ENCODE peak calls at places on chromosome 2, in six cellular contexts. X is H9, I is IMR-90, G is mesendoderm, R is H1, A is mesenchymal stem cell. F is an unnamed sample.

GRCh38 chr2:56148825-56149224 is 35.0 kb upstream of the CCDC85A start:
- DNase-seq in X (no peak), I (no peak), G (no peak), R (no peak), A (no peak), F (no peak)

GRCh38 chr2:127197475-127198385 is 22.4 kb downstream of the CYP27C1 start:
- DNase-seq in X (peak), I (peak), G (peak), R (no peak), A (peak), F (no peak)

GRCh38 chr2:72893594-72894319 is 6.5 kb downstream of the SPR start:
- DNase-seq in X (peak), I (peak), G (peak), R (no peak), A (peak), F (no peak)

GRCh38 chr2:84486436-84487115 is 27.5 kb upstream of the SUCLG1 start:
- DNase-seq in X (no peak), I (peak), G (no peak), R (no peak), A (no peak), F (no peak)

GRCh38 chr2:136863874-136864273 is 98.5 kb downstream of the THSD7B start:
- DNase-seq in X (no peak), I (no peak), G (no peak), R (no peak), A (no peak), F (no peak)

GRCh38 chr2:221289389-221289788 is 282.7 kb downstream of the EPHA4 start:
- DNase-seq in X (no peak), I (peak), G (peak), R (no peak), A (peak), F (no peak)

GRCh38 chr2:160635488-160635887 is 141.9 kb upstream of the RBMS1 start:
- DNase-seq in X (no peak), I (peak), G (no peak), R (no peak), A (peak), F (no peak)

GRCh38 chr2:55048514-55048924 is 1.7 kb downstream of the RTN4 start:
- DNase-seq in X (no peak), I (peak), G (peak), R (no peak), A (peak), F (no peak)

GRCh38 chr2:232886176-232886575 is 16.1 kb downstream of the SNORC start:
- DNase-seq in X (no peak), I (no peak), G (no peak), R (no peak), A (no peak), F (no peak)

GRCh38 chr2:234595829-234596228 is 98.9 kb upstream of the ARL4C start:
- DNase-seq in X (no peak), I (peak), G (no peak), R (no peak), A (peak), F (no peak)

GRCh38 chr2:120177973-120178372 is 45.2 kb downstream of the TMEM185B start:
- DNase-seq in X (no peak), I (no peak), G (no peak), R (no peak), A (no peak), F (no peak)

GRCh38 chr2:167905668-167906067 is 341.7 kb downstream of the STK39 start:
- DNase-seq in X (no peak), I (no peak), G (no peak), R (no peak), A (no peak), F (no peak)

GRCh38 chr2:170578596-170578995 is 136.5 kb upstream of the SP5 start:
- DNase-seq in X (no peak), I (no peak), G (no peak), R (no peak), A (no peak), F (no peak)

GRCh38 chr2:229704231-229704630 is 10.1 kb downstream of the DNER start:
- DNase-seq in X (no peak), I (no peak), G (no peak), R (no peak), A (no peak), F (no peak)

GRCh38 chr2:238315031-238315595 is 5.2 kb upstream of the TRAF3IP1 start:
- DNase-seq in X (no peak), I (no peak), G (no peak), R (no peak), A (no peak), F (no peak)

GRCh38 chr2:19753818-19754217 is 148.0 kb downstream of the TTC32 start:
- DNase-seq in X (peak), I (no peak), G (no peak), R (no peak), A (no peak), F (no peak)

GRCh38 chr2:43438858-43439655 is 156.8 kb downstream of the THADA start:
- DNase-seq in X (no peak), I (peak), G (no peak), R (no peak), A (peak), F (no peak)

GRCh38 chr2:70104231-70105111 is 17.2 kb downstream of the PCBP1 start:
- DNase-seq in X (no peak), I (peak), G (peak), R (no peak), A (peak), F (no peak)

GRCh38 chr2:167946367-167946955 is 300.9 kb downstream of the STK39 start:
- DNase-seq in X (no peak), I (no peak), G (no peak), R (no peak), A (no peak), F (peak)

GRCh38 chr2:99818842-99819241 is 323.5 kb downstream of the AFF3 start:
- DNase-seq in X (no peak), I (peak), G (no peak), R (no peak), A (no peak), F (no peak)

GRCh38 chr2:157466764-157467163 is 22.9 kb upstream of the CYTIP start:
- DNase-seq in X (no peak), I (no peak), G (no peak), R (no peak), A (no peak), F (no peak)

GRCh38 chr2:57878573-57878910 is 168.1 kb upstream of the VRK2 start:
- DNase-seq in X (no peak), I (no peak), G (no peak), R (no peak), A (no peak), F (no peak)

GRCh38 chr2:132503621-132504200 is 87.1 kb downstream of the GPR39 start:
- DNase-seq in X (no peak), I (peak), G (peak), R (no peak), A (peak), F (no peak)

GRCh38 chr2:241179894-241180293 is 8.6 kb upstream of the ANO7 start:
- DNase-seq in X (no peak), I (peak), G (no peak), R (no peak), A (no peak), F (no peak)

GRCh38 chr2:62407838-62408589 is 98.0 kb downstream of the TMEM17 start:
- DNase-seq in X (no peak), I (no peak), G (peak), R (no peak), A (no peak), F (no peak)

GRCh38 chr2:9366041-9366440 is 57.3 kb downstream of the ITGB1BP1 start:
- DNase-seq in X (no peak), I (no peak), G (no peak), R (no peak), A (no peak), F (no peak)

GRCh38 chr2:71682341-71682740 is 229.0 kb downstream of the DYSF start:
- DNase-seq in X (no peak), I (no peak), G (no peak), R (no peak), A (no peak), F (no peak)

GRCh38 chr2:187453078-187453641 is 5.1 kb upstream of the CALCRL start:
- DNase-seq in X (no peak), I (peak), G (peak), R (no peak), A (peak), F (peak)

GRCh38 chr2:237752761-237753165 is 45.8 kb upstream of the RBM44 start:
- DNase-seq in X (no peak), I (no peak), G (no peak), R (no peak), A (no peak), F (no peak)

GRCh38 chr2:51028829-51029228 is 3.1 kb downstream of the NRXN1 start:
- DNase-seq in X (no peak), I (peak), G (peak), R (no peak), A (no peak), F (no peak)

GRCh38 chr2:205524656-205525055 is 157.6 kb upstream of the NRP2 start:
- DNase-seq in X (no peak), I (no peak), G (no peak), R (no peak), A (no peak), F (no peak)

GRCh38 chr2:71620116-71620515 is 166.8 kb downstream of the DYSF start:
- DNase-seq in X (peak), I (no peak), G (no peak), R (no peak), A (no peak), F (no peak)

GRCh38 chr2:231699006-231699405 is 9.3 kb upstream of the PTMA start:
- DNase-seq in X (no peak), I (peak), G (no peak), R (no peak), A (no peak), F (no peak)

GRCh38 chr2:10787176-10787968 is 25.2 kb downstream of the PDIA6 start:
- DNase-seq in X (peak), I (no peak), G (peak), R (no peak), A (no peak), F (no peak)

GRCh38 chr2:46414701-46415100 is 64.7 kb upstream of the TMEM247 start:
- DNase-seq in X (no peak), I (no peak), G (no peak), R (no peak), A (no peak), F (no peak)
- H3K4ac ChIP-seq in X (no peak), I (no peak), G (no peak), R (no peak), A (no peak), F (no peak)

GRCh38 chr2:111897630-111897923 is 830 bp upstream of the MERTK start:
- DNase-seq in X (no peak), I (no peak), G (no peak), R (no peak), A (no peak), F (no peak)

GRCh38 chr2:111896576-111896975 is 1.8 kb upstream of the MERTK start:
- DNase-seq in X (no peak), I (no peak), G (no peak), R (no peak), A (no peak), F (no peak)

GRCh38 chr2:111898703-111899514 is 502 bp downstream of the MERTK start:
- DNase-seq in X (no peak), I (no peak), G (peak), R (no peak), A (peak), F (peak)

GRCh38 chr2:111897924-111898702 is at the start of gene MERTK:
- DNase-seq in X (peak), I (peak), G (peak), R (peak), A (peak), F (peak)

DNA sequence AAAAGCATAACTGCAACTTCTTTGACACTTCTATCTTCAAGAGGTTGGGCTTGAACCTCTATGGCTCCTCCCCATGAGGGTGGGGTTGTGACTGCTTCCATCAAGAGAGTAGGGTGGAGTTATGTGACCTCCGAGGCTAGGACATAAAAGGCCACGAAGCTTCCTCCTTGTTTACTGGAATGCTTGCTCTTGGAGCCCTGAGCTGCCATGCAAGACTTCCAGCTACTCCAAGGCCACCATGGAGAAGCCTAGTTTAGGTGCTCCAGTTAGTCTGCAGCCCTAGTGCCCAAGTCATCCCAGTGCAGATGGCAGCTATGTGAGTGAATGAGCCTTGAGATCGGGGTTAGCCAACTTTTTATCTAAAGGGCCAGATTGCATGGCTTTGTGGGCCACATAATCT is 2.4 kb upstream of the MERTK start:
- DNase-seq in X (no peak), I (no peak), G (no peak), R (no peak), A (no peak), F (no peak)
- H3K4me2 ChIP-seq in X (no peak), I (no peak), G (no peak), R (no peak), A (no peak), F (no peak)

GRCh38 chr2:158921599-158922408 is 46.6 kb upstream of the TANC1 start:
- DNase-seq in X (peak), I (no peak), G (peak), R (no peak), A (no peak), F (no peak)
- H3K23ac ChIP-seq in X (no peak), I (no peak), G (no peak), R (no peak), A (no peak), F (peak)

DNA sequence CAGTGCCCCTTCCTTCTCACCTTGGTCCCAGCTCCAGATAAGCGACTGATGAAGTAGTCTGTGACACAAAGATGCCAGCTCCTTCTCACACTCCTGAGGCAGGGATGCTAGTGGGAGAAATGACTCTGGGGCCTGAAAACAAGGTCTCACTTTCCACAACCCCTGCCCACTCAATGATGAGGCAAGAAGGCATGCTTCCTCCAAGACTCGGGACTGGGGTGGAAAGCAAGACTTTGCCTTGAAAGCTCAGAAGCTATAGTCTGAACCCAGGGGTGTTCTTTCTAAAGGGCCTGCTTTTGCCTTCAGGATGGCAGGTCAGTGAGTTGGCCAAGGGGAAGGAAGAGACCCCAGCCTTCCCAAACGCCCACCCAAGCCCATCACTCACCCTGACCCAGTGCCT is 1.4 kb downstream of the CCDC142 start:
- DNase-seq in X (no peak), I (no peak), G (no peak), R (no peak), A (no peak), F (no peak)
- H3K4ac ChIP-seq in X (no peak), I (peak), G (no peak), R (no peak), A (no peak), F (no peak)

GRCh38 chr2:148533685-148534084 is 110.9 kb upstream of the EPC2 start:
- DNase-seq in X (no peak), I (no peak), G (no peak), R (no peak), A (no peak), F (no peak)
- H3K4me2 ChIP-seq in X (no peak), I (no peak), G (no peak), R (no peak), A (no peak), F (no peak)

DNA sequence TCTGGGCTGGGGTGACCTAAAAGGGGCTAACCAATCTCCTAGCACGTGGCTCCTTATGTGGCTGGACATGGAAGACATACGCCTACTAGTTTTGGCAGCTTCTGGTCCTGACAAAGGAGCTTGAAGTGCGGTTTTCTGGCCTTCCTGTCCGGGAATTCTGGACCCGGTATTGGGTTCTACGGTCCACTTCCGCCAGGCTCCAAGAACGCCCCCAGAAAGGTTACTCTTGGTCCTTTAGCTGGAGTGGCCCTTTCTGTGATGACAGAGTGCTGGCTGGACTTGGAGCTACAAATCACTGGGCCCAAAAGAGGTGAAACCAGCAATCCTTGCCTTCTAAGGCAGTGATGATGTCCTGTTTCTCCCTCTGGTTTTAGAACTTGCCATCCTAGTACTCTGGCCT is 164.2 kb upstream of the EPAS1 start:
- DNase-seq in X (no peak), I (no peak), G (no peak), R (no peak), A (no peak), F (no peak)
- H3K23ac ChIP-seq in X (no peak), I (no peak), G (no peak), R (no peak), A (no peak), F (no peak)

DNA sequence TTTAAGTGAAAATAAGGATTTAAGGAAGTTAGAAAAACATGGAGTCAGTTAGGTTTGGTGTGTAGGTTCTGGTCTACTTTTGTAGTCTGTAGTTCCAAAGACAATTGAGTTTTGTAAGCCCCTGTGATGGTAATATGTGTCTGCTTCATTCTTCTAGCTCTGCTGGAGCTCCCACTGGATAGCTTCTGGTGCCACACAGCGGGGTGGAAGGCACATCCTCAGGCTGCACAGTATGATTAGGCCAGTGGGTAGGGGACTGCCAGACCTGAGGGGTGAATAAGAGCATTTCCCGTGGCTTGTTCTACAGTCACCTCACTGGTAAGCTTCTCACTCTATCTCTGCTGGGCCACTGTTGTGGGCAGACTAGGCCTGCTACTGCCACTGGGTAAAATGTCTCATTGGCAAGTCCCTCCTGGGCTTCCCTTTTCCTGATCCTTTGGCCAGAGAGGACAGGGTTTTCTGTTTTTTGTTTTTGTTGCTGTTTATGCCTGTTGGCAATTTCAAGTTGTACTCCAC is 44.5 kb downstream of the TMEM131 start:
- DNase-seq in X (no peak), I (peak), G (no peak), R (no peak), A (peak), F (no peak)
- H3K4ac ChIP-seq in X (no peak), I (peak), G (no peak), R (no peak), A (peak), F (no peak)

GRCh38 chr2:64932327-64933216 is 56.6 kb upstream of the SLC1A4 start:
- DNase-seq in X (no peak), I (no peak), G (no peak), R (no peak), A (no peak), F (no peak)
- H3K4me2 ChIP-seq in X (no peak), I (no peak), G (no peak), R (no peak), A (no peak), F (no peak)

DNA sequence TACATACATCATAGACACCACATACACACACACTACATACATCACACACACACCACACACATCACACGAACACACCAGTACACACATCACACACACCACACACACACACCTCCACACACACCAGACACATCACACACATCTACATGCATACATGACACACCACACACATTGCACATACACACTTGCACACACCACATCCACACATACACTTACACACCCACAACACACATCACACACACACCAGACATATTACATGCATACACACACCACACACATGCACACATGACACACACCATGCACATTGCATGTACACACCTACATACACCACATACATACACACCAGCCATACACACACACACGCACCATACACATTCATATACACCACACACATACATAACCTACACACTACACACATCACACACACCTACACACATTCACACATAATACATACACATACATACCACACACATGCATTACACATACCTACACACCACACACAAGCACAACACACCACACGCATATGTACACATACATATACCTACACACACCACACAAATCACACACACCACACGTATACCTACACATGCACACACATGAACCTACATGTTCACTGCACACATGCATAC is 156.5 kb downstream of the NDUFA10 start:
- DNase-seq in X (no peak), I (no peak), G (no peak), R (no peak), A (no peak), F (no peak)
- H3K23ac ChIP-seq in X (no peak), I (no peak), G (no peak), R (peak), A (no peak), F (no peak)

GRCh38 chr2:102672124-102672786 is 52.9 kb downstream of the SLC9A2 start:
- DNase-seq in X (no peak), I (no peak), G (no peak), R (no peak), A (no peak), F (no peak)
- H3K4ac ChIP-seq in X (no peak), I (no peak), G (no peak), R (no peak), A (no peak), F (no peak)

F was measured in neuronal stem cell.